ENCODE peak calls at places on chromosomes 6 and 20, in five cellular contexts. P, Y, G, X and C are unnamed samples.

GRCh38 chr6:163782436-163783003 is 368.0 kb downstream of the QKI start:
- DNase-seq in P (peak), Y (peak), G (no peak), X (no peak), C (no peak)

GRCh38 chr20:50471231-50471630 is 39.0 kb upstream of the PTPN1 start:
- DNase-seq in P (no peak), Y (no peak), G (no peak), X (no peak), C (no peak)

GRCh38 chr6:404685-405423 is 13.3 kb downstream of the IRF4 start:
- DNase-seq in P (no peak), Y (no peak), G (no peak), X (no peak), C (no peak)

GRCh38 chr6:87779542-87779941 is 77.5 kb upstream of the AKIRIN2 start:
- DNase-seq in P (no peak), Y (no peak), G (no peak), X (no peak), C (no peak)

GRCh38 chr6:1535295-1535694 is 74.4 kb upstream of the FOXC1 start:
- DNase-seq in P (no peak), Y (no peak), G (no peak), X (no peak), C (no peak)

GRCh38 chr6:51199733-51200132 is 381.1 kb downstream of the TFAP2B start:
- DNase-seq in P (no peak), Y (no peak), G (no peak), X (no peak), C (no peak)

GRCh38 chr6:119105262-119105661 is 26.8 kb upstream of the FAM184A start:
- DNase-seq in P (no peak), Y (no peak), G (no peak), X (no peak), C (no peak)

GRCh38 chr6:137494281-137494966 is at the start of gene OLIG3:
- DNase-seq in P (peak), Y (no peak), G (no peak), X (no peak), C (no peak)

GRCh38 chr20:45545754-45546453 is 1.3 kb downstream of the EPPIN start:
- DNase-seq in P (peak), Y (no peak), G (peak), X (peak), C (peak)

GRCh38 chr6:51959744-51960383 is 127.5 kb downstream of the PKHD1 start:
- DNase-seq in P (peak), Y (peak), G (peak), X (peak), C (peak)

GRCh38 chr20:43568706-43569105 is 9.9 kb downstream of the SGK2 start:
- DNase-seq in P (no peak), Y (no peak), G (no peak), X (no peak), C (no peak)

GRCh38 chr6:161232467-161232866 is 41.4 kb downstream of the AGPAT4 start:
- DNase-seq in P (no peak), Y (no peak), G (no peak), X (no peak), C (no peak)

GRCh38 chr6:161236091-161236633 is 37.7 kb downstream of the AGPAT4 start:
- DNase-seq in P (no peak), Y (peak), G (no peak), X (no peak), C (peak)

GRCh38 chr6:161238076-161238869 is 35.6 kb downstream of the AGPAT4 start:
- DNase-seq in P (no peak), Y (no peak), G (no peak), X (no peak), C (no peak)

GRCh38 chr6:161233986-161234620 is 39.8 kb downstream of the AGPAT4 start:
- DNase-seq in P (no peak), Y (no peak), G (no peak), X (no peak), C (no peak)

GRCh38 chr6:161237176-161237575 is 36.7 kb downstream of the AGPAT4 start:
- DNase-seq in P (no peak), Y (no peak), G (no peak), X (no peak), C (no peak)
- TF ChIP-seq ATF3 in P (no peak), Y (no peak), G (no peak), X (no peak), C (no peak)

GRCh38 chr6:129500958-129501381 is 209.0 kb downstream of the ARHGAP18 start:
- DNase-seq in P (no peak), Y (no peak), G (peak), X (peak), C (no peak)

GRCh38 chr6:129498950-129499870 is 210.8 kb downstream of the ARHGAP18 start:
- DNase-seq in P (no peak), Y (no peak), G (peak), X (peak), C (no peak)

GRCh38 chr6:129499871-129500219 is 210.1 kb downstream of the ARHGAP18 start:
- DNase-seq in P (no peak), Y (no peak), G (no peak), X (no peak), C (no peak)

GRCh38 chr6:129497591-129498555 is 212.1 kb downstream of the ARHGAP18 start:
- DNase-seq in P (no peak), Y (no peak), G (no peak), X (no peak), C (no peak)

DNA sequence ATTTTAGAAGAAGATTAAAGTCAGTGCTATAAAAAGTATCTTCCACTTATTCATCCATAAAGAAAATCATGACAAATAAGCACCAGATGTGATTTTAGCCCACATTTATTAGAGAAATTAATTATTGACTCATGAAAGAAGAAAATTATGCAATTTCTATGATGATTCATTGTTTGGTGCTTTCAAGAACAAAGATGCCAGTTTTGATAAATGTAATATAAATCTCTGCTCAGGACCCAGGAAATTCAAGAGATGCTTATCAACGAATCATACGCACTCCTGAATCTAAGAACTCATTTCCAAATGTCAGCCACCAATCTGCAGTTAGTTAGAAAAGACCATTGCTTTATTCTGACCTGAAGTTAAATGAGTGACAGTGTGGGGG is 211.4 kb downstream of the ARHGAP18 start:
- DNase-seq in P (no peak), Y (no peak), G (no peak), X (no peak), C (no peak)
- TF ChIP-seq CREB1 in P (no peak), Y (no peak), G (no peak), X (no peak), C (no peak)

GRCh38 chr20:53643031-53643832 is 49.6 kb upstream of the ZNF217 start:
- DNase-seq in P (no peak), Y (peak), G (peak), X (no peak), C (no peak)
- TF ChIP-seq ATF3 in P (no peak), Y (no peak), G (peak), X (no peak), C (no peak)

GRCh38 chr6:148758492-148758891 is 11.7 kb downstream of the UST start:
- DNase-seq in P (no peak), Y (peak), G (no peak), X (no peak), C (no peak)
- TF ChIP-seq CREB1 in P (no peak), Y (peak), G (no peak), X (no peak), C (no peak)

GRCh38 chr6:158037771-158038170 is 56.1 kb downstream of the SYNJ2 start:
- DNase-seq in P (no peak), Y (no peak), G (no peak), X (no peak), C (no peak)
- TF ChIP-seq ATF3 in P (no peak), Y (no peak), G (no peak), X (no peak), C (no peak)

DNA sequence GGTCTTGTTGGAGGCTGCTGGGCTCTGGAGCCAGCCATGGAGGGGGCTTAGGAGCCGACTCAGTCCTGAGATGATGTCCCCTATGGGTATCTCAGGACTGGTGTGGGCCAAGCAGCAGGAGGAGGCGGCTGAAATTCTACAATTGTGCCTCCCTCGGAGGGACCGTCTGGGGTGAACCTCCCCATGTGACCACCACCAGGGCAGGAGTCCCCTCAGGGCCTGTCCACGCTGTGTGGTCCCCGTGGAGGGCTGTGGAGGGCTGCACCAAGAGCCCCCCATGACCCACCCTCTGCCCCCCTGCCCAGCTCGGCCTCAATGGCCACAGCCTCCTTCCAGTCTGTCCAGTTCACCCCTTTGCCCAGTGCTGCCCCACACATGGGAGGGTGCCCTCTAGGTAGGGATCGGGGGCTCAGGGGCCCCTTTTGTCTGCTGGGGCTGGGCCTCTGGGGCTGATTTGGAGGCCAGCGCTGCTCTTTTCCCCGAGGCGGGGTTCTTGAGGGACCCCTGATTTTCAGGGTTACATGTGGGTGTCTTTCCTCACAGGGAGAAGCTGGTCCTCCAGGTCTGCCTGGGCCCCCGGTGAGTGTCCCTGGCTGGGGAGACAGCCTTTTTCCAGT is 1.2 kb downstream of the COL9A3 start:
- DNase-seq in P (no peak), Y (no peak), G (no peak), X (no peak), C (no peak)
- TF ChIP-seq CREB1 in P (no peak), Y (no peak), G (no peak), X (no peak), C (no peak)

GRCh38 chr6:69466979-69467570 is 329.7 kb downstream of the LMBRD1 start:
- DNase-seq in P (no peak), Y (no peak), G (no peak), X (no peak), C (no peak)
- TF ChIP-seq ATF3 in P (no peak), Y (no peak), G (no peak), X (no peak), C (no peak)